ENCODE peak calls at places on chromosomes 1 and 21, in five cellular contexts. C, H, G, M and N are unnamed samples.

GRCh38 chr1:218669431-218669830 is 324.3 kb downstream of the TGFB2 start:
- DNase-seq in C (no peak), H (no peak), G (no peak), M (no peak), N (no peak)

GRCh38 chr1:208004851-208005250 is 93.9 kb upstream of the CD34 start:
- DNase-seq in C (no peak), H (no peak), G (no peak), M (no peak), N (no peak)

GRCh38 chr1:97573560-97573959 is 347.3 kb downstream of the DPYD start:
- DNase-seq in C (no peak), H (no peak), G (no peak), M (no peak), N (no peak)

GRCh38 chr1:29991025-29991424 is 732.4 kb downstream of the MATN1 start:
- DNase-seq in C (no peak), H (no peak), G (no peak), M (no peak), N (no peak)

GRCh38 chr21:41470054-41470453 is 37.9 kb downstream of the TMPRSS2 start:
- DNase-seq in C (no peak), H (no peak), G (no peak), M (no peak), N (no peak)

GRCh38 chr1:58949551-58950220 is 165.8 kb upstream of the JUN start:
- DNase-seq in C (no peak), H (no peak), G (no peak), M (no peak), N (no peak)

GRCh38 chr1:11157867-11158266 is 31.3 kb upstream of the ANGPTL7 start:
- DNase-seq in C (no peak), H (peak; percentile 93), G (no peak), M (no peak), N (no peak)

GRCh38 chr1:109918077-109918606 is 7.5 kb downstream of the CSF1 start:
- DNase-seq in C (no peak), H (no peak), G (no peak), M (no peak), N (no peak)

GRCh38 chr1:206067486-206068302 is 14.7 kb downstream of the RHEX start:
- DNase-seq in C (no peak), H (peak; percentile 21), G (no peak), M (no peak), N (no peak)

GRCh38 chr21:17491716-17492414 is 21.0 kb upstream of the CXADR start:
- DNase-seq in C (peak; percentile 7), H (no peak), G (no peak), M (no peak), N (peak; percentile 25)

GRCh38 chr1:211628446-211628845 is 47.0 kb downstream of the NEK2 start:
- DNase-seq in C (no peak), H (no peak), G (no peak), M (no peak), N (no peak)

GRCh38 chr1:65882091-65882490 is 89.4 kb downstream of the PDE4B start:
- DNase-seq in C (no peak), H (no peak), G (no peak), M (no peak), N (no peak)

GRCh38 chr1:151372411-151372934 is at the start of gene SELENBP1:
- DNase-seq in C (peak; percentile 48), H (peak; percentile 78), G (no peak), M (no peak), N (peak; percentile 52)

GRCh38 chr1:149849947-149850360 is 49.4 kb upstream of the BOLA1 start:
- DNase-seq in C (no peak), H (no peak), G (no peak), M (no peak), N (no peak)

GRCh38 chr1:232571523-232571922 is 58.4 kb downstream of the SIPA1L2 start:
- DNase-seq in C (no peak), H (no peak), G (no peak), M (no peak), N (no peak)

GRCh38 chr1:152933196-152933595 is 13.8 kb upstream of the SPRR5 start:
- DNase-seq in C (no peak), H (no peak), G (no peak), M (no peak), N (no peak)

GRCh38 chr1:172383541-172383940 is 36.9 kb upstream of the C1orf105 start:
- DNase-seq in C (no peak), H (no peak), G (no peak), M (no peak), N (no peak)

GRCh38 chr21:33969600-33969999 is 54.0 kb upstream of the ATP5PO start:
- DNase-seq in C (no peak), H (no peak), G (no peak), M (no peak), N (no peak)

GRCh38 chr1:3611170-3612019 is at the start of gene MEGF6:
- DNase-seq in C (peak; percentile 58), H (no peak), G (no peak), M (no peak), N (no peak)

GRCh38 chr1:77739235-77739634 is 20.4 kb downstream of the USP33 start:
- DNase-seq in C (no peak), H (no peak), G (no peak), M (no peak), N (no peak)

GRCh38 chr1:13749543-13750307 is 49.7 kb downstream of the PRDM2 start:
- DNase-seq in C (peak; percentile 12), H (peak; percentile 49), G (no peak), M (no peak), N (peak; percentile 33)

GRCh38 chr21:41926807-41927171 is 27.0 kb downstream of the C2CD2 start:
- DNase-seq in C (no peak), H (no peak), G (no peak), M (no peak), N (no peak)

GRCh38 chr1:172326171-172326570 is 94.3 kb upstream of the C1orf105 start:
- DNase-seq in C (no peak), H (no peak), G (no peak), M (no peak), N (no peak)

GRCh38 chr1:214898718-214899117 is 183.8 kb upstream of the KCNK2 start:
- DNase-seq in C (no peak), H (no peak), G (no peak), M (no peak), N (no peak)

GRCh38 chr1:26618561-26618960 is 77.3 kb upstream of the ARID1A start:
- DNase-seq in C (no peak), H (no peak), G (no peak), M (no peak), N (no peak)

GRCh38 chr1:93827633-93828436 is 51.2 kb downstream of the DNTTIP2 start:
- DNase-seq in C (no peak), H (no peak), G (no peak), M (no peak), N (no peak)

GRCh38 chr1:59116920-59117542 is 179.9 kb upstream of the FGGY start:
- DNase-seq in C (no peak), H (no peak), G (no peak), M (no peak), N (no peak)

GRCh38 chr1:95352767-95353166 is 118.8 kb downstream of the RWDD3 start:
- DNase-seq in C (no peak), H (no peak), G (no peak), M (no peak), N (no peak)

GRCh38 chr21:38039841-38040240 is 123.6 kb upstream of the KCNJ6 start:
- DNase-seq in C (no peak), H (no peak), G (no peak), M (no peak), N (no peak)

GRCh38 chr1:50422946-50423669 is at the start of gene DMRTA2:
- DNase-seq in C (peak; percentile 87), H (no peak), G (no peak), M (no peak), N (no peak)

GRCh38 chr1:105652109-105652508 is 1404.4 kb upstream of the PRMT6 start:
- DNase-seq in C (no peak), H (no peak), G (no peak), M (no peak), N (no peak)

GRCh38 chr1:51978099-51978498 is 12.4 kb downstream of the RAB3B start:
- DNase-seq in C (no peak), H (no peak), G (no peak), M (no peak), N (no peak)

GRCh38 chr1:8374812-8375211 is 56.9 kb downstream of the SLC45A1 start:
- DNase-seq in C (peak; percentile 43), H (peak; percentile 72), G (no peak), M (no peak), N (no peak)

GRCh38 chr1:193774536-193775323 is 588.3 kb upstream of the B3GALT2 start:
- DNase-seq in C (no peak), H (no peak), G (no peak), M (no peak), N (no peak)

GRCh38 chr1:31031330-31032143 is 34.0 kb downstream of the PUM1 start:
- DNase-seq in C (no peak), H (no peak), G (no peak), M (no peak), N (no peak)

GRCh38 chr1:151920147-151920546 is 10.8 kb upstream of the THEM4 start:
- DNase-seq in C (no peak), H (no peak), G (no peak), M (no peak), N (no peak)

GRCh38 chr1:2227341-2228156 is 570 bp upstream of the SKI start:
- DNase-seq in C (peak; percentile 79), H (peak; percentile 95), G (peak; percentile 52), M (peak; percentile 78), N (peak; percentile 75)
- TF ChIP-seq CTCF in C (no peak), H (peak; percentile 31), G (peak; percentile 40), M (peak; percentile 47), N (no peak)

GRCh38 chr21:28801906-28802305 is 190.8 kb downstream of the LTN1 start:
- DNase-seq in C (no peak), H (no peak), G (no peak), M (no peak), N (no peak)
- H3K4me1 ChIP-seq in C (no peaks in the 10 kb centered on the region), H (peaks cover 4% of the 10 kb centered on the region), G (no peaks in the 10 kb centered on the region), M (peaks cover 38% of the 10 kb centered on the region), N (peaks cover 66% of the 10 kb centered on the region)

DNA sequence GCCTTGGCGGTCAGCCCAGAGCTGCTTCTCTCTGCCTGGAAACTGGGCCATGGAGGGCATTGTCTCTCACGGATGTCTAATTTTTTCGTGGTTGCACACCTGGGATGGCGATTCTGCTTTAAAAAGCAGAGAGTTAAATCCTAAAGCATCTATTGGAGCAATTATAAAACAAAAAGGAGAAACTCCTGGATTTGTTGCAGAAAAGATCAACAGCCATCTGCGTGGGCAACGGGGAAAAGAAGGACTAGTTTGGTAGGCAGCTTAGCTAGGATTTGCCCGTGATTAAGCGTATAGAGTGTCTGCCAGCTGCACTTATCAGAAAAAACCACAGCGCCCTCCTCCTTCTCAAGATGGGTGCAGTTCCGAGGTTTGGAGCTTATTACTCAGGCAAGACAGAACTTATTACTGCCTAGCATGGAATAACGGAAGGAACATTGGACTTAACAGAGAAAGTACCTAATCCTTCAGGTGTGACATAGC is 524 bp upstream of the SLC25A24 start:
- DNase-seq in C (peak; percentile 41), H (peak; percentile 55), G (no peak), M (no peak), N (peak; percentile 6)
- TF ChIP-seq CTCF in C (peak; percentile 38), H (no peak), G (peak; percentile 14), M (no peak), N (no peak)

GRCh38 chr1:201791775-201792166 is 37.2 kb upstream of the IPO9 start:
- DNase-seq in C (no peak), H (no peak), G (no peak), M (no peak), N (peak; percentile 68)
- H3K4me1 ChIP-seq in C (peaks cover 14% of the 10 kb centered on the region), H (peaks cover 38% of the 10 kb centered on the region), G (peaks cover 8% of the 10 kb centered on the region), M (peaks cover 49% of the 10 kb centered on the region), N (peaks cover 40% of the 10 kb centered on the region)

GRCh38 chr1:178055093-178055492 is 38.8 kb upstream of the RASAL2 start:
- DNase-seq in C (peak; percentile 66), H (peak; percentile 26), G (no peak), M (no peak), N (no peak)
- TF ChIP-seq CTCF in C (peak; percentile 66), H (no peak), G (no peak), M (no peak), N (peak; percentile 18)